ENCODE peak calls at places on chromosomes 13 and 19, in five cellular contexts. One of them, this sample, is unnamed.

GRCh38 chr19:934865-935422 is 9.1 kb downstream of the ARID3A start:
- DNase-seq in lower leg skin: peak; percentile 68
- DNase-seq in activated T-cell treated with anti-CD3 and anti-CD28 coated beads for 1 hour: no peak
- DNase-seq in stimulated activated CD4-positive, alpha-beta T cell treated with anti-CD3 and anti-CD28 coated beads, Interleukin-4, amount 100 ng/mL, for 1 hour: no peak
- DNase-seq in neural crest cell: no peak
- DNase-seq in this sample: no peak

GRCh38 chr13:102286326-102286725 is 115.5 kb downstream of the FGF14 start:
- DNase-seq in lower leg skin: no peak
- DNase-seq in activated T-cell treated with anti-CD3 and anti-CD28 coated beads for 1 hour: no peak
- DNase-seq in stimulated activated CD4-positive, alpha-beta T cell treated with anti-CD3 and anti-CD28 coated beads, Interleukin-4, amount 100 ng/mL, for 1 hour: no peak
- DNase-seq in neural crest cell: no peak
- DNase-seq in this sample: no peak

GRCh38 chr13:98301721-98302120 is 124.7 kb upstream of the RNF113B start:
- DNase-seq in lower leg skin: no peak
- DNase-seq in activated T-cell treated with anti-CD3 and anti-CD28 coated beads for 1 hour: no peak
- DNase-seq in stimulated activated CD4-positive, alpha-beta T cell treated with anti-CD3 and anti-CD28 coated beads, Interleukin-4, amount 100 ng/mL, for 1 hour: no peak
- DNase-seq in neural crest cell: no peak
- DNase-seq in this sample: no peak

GRCh38 chr13:107906131-107906530 is 309.2 kb downstream of the LIG4 start:
- DNase-seq in lower leg skin: no peak
- DNase-seq in activated T-cell treated with anti-CD3 and anti-CD28 coated beads for 1 hour: no peak
- DNase-seq in stimulated activated CD4-positive, alpha-beta T cell treated with anti-CD3 and anti-CD28 coated beads, Interleukin-4, amount 100 ng/mL, for 1 hour: no peak
- DNase-seq in neural crest cell: no peak
- DNase-seq in this sample: no peak

GRCh38 chr19:46423194-46423593 is 5.5 kb downstream of the PNMA8C start:
- DNase-seq in lower leg skin: no peak
- DNase-seq in activated T-cell treated with anti-CD3 and anti-CD28 coated beads for 1 hour: no peak
- DNase-seq in stimulated activated CD4-positive, alpha-beta T cell treated with anti-CD3 and anti-CD28 coated beads, Interleukin-4, amount 100 ng/mL, for 1 hour: no peak
- DNase-seq in neural crest cell: no peak
- DNase-seq in this sample: no peak

GRCh38 chr13:39789451-39789850 is 134.0 kb downstream of the COG6 start:
- DNase-seq in lower leg skin: no peak
- DNase-seq in activated T-cell treated with anti-CD3 and anti-CD28 coated beads for 1 hour: no peak
- DNase-seq in stimulated activated CD4-positive, alpha-beta T cell treated with anti-CD3 and anti-CD28 coated beads, Interleukin-4, amount 100 ng/mL, for 1 hour: no peak
- DNase-seq in neural crest cell: no peak
- DNase-seq in this sample: no peak

GRCh38 chr19:29514525-29515232 is 11.1 kb upstream of the VSTM2B start:
- DNase-seq in lower leg skin: no peak
- DNase-seq in activated T-cell treated with anti-CD3 and anti-CD28 coated beads for 1 hour: no peak
- DNase-seq in stimulated activated CD4-positive, alpha-beta T cell treated with anti-CD3 and anti-CD28 coated beads, Interleukin-4, amount 100 ng/mL, for 1 hour: no peak
- DNase-seq in neural crest cell: no peak
- DNase-seq in this sample: no peak

GRCh38 chr13:73809561-73809960 is 324.6 kb downstream of the KLF12 start:
- DNase-seq in lower leg skin: no peak
- DNase-seq in activated T-cell treated with anti-CD3 and anti-CD28 coated beads for 1 hour: no peak
- DNase-seq in stimulated activated CD4-positive, alpha-beta T cell treated with anti-CD3 and anti-CD28 coated beads, Interleukin-4, amount 100 ng/mL, for 1 hour: no peak
- DNase-seq in neural crest cell: no peak
- DNase-seq in this sample: no peak

GRCh38 chr19:11390933-11391680 is 7.0 kb upstream of the EPOR start:
- DNase-seq in lower leg skin: no peak
- DNase-seq in activated T-cell treated with anti-CD3 and anti-CD28 coated beads for 1 hour: no peak
- DNase-seq in stimulated activated CD4-positive, alpha-beta T cell treated with anti-CD3 and anti-CD28 coated beads, Interleukin-4, amount 100 ng/mL, for 1 hour: no peak
- DNase-seq in neural crest cell: no peak
- DNase-seq in this sample: no peak

GRCh38 chr13:53250977-53251376 is 222.4 kb downstream of the OLFM4 start:
- DNase-seq in lower leg skin: no peak
- DNase-seq in activated T-cell treated with anti-CD3 and anti-CD28 coated beads for 1 hour: no peak
- DNase-seq in stimulated activated CD4-positive, alpha-beta T cell treated with anti-CD3 and anti-CD28 coated beads, Interleukin-4, amount 100 ng/mL, for 1 hour: no peak
- DNase-seq in neural crest cell: no peak
- DNase-seq in this sample: no peak

GRCh38 chr19:49681830-49682229 is 4.8 kb downstream of the PRMT1 start:
- DNase-seq in lower leg skin: no peak
- DNase-seq in activated T-cell treated with anti-CD3 and anti-CD28 coated beads for 1 hour: no peak
- DNase-seq in stimulated activated CD4-positive, alpha-beta T cell treated with anti-CD3 and anti-CD28 coated beads, Interleukin-4, amount 100 ng/mL, for 1 hour: no peak
- DNase-seq in neural crest cell: no peak
- DNase-seq in this sample: no peak

GRCh38 chr19:33795370-33796163 is 1.1 kb upstream of the KCTD15 start:
- DNase-seq in lower leg skin: peak; percentile 63
- DNase-seq in activated T-cell treated with anti-CD3 and anti-CD28 coated beads for 1 hour: peak; percentile 15
- DNase-seq in stimulated activated CD4-positive, alpha-beta T cell treated with anti-CD3 and anti-CD28 coated beads, Interleukin-4, amount 100 ng/mL, for 1 hour: peak; percentile 62
- DNase-seq in neural crest cell: peak; percentile 85
- DNase-seq in this sample: peak; percentile 74